ENCODE peak calls at places on chromosomes 11 and 22, in four cellular contexts. B, V, Z and N are unnamed samples.

GRCh38 chr11:109586789-109587188 is 164.8 kb downstream of the C11orf87 start:
- DNase-seq in B (no peak), V (no peak), Z (no peak), N (no peak)

GRCh38 chr22:24429411-24430365 is 2.3 kb downstream of the ADORA2A start:
- DNase-seq in B (no peak), V (peak), Z (peak), N (peak)

GRCh38 chr22:36453855-36454378 is 27.5 kb downstream of the TXN2 start:
- DNase-seq in B (no peak), V (no peak), Z (no peak), N (no peak)

GRCh38 chr22:38871360-38872171 is 450 bp downstream of the CBX6 start:
- DNase-seq in B (no peak), V (no peak), Z (peak), N (peak)

GRCh38 chr11:57530215-57530595 is 349 bp downstream of the TIMM10 start:
- DNase-seq in B (no peak), V (no peak), Z (no peak), N (no peak)

GRCh38 chr11:77102246-77103210 is at the start of gene OMP:
- DNase-seq in B (no peak), V (no peak), Z (no peak), N (no peak)

GRCh38 chr11:65134952-65135632 is 773 bp upstream of the SYVN1 start:
- DNase-seq in B (peak), V (peak), Z (peak), N (peak)

GRCh38 chr11:66689661-66690590 is 12.2 kb upstream of the RBM4B start:
- DNase-seq in B (no peak), V (no peak), Z (no peak), N (no peak)

GRCh38 chr11:8243458-8243857 is 20.2 kb downstream of the LMO1 start:
- DNase-seq in B (no peak), V (no peak), Z (no peak), N (no peak)

GRCh38 chr22:49303061-49303735 is 524.5 kb downstream of the BRD1 start:
- DNase-seq in B (no peak), V (no peak), Z (no peak), N (no peak)

GRCh38 chr11:1618231-1618630 is 3.7 kb downstream of the KRTAP5-4 start:
- DNase-seq in B (no peak), V (no peak), Z (no peak), N (no peak)

GRCh38 chr22:50182176-50183081 is 3.3 kb upstream of the TRABD start:
- DNase-seq in B (no peak), V (no peak), Z (no peak), N (no peak)